ENCODE peak calls at places on chromosome 22, in four cellular contexts. Q, V, H and Y are unnamed samples.

GRCh38 chr22:44702479-44703219 is 645 bp downstream of the PRR5 start:
- DNase-seq in V (no peak), Q (peak; percentile 51), H (no peak), Y (peak; percentile 37)

GRCh38 chr22:44192098-44192810 is 11.5 kb downstream of the PARVG start:
- DNase-seq in H (peak; percentile 72), V (peak; percentile 73), Q (no peak), Y (no peak)

GRCh38 chr22:26849575-26849974 is 192.2 kb downstream of the MIAT start:
- DNase-seq in Q (no peak), H (no peak), V (no peak), Y (no peak)

GRCh38 chr22:46002757-46003270 is 25.9 kb upstream of the WNT7B start:
- DNase-seq in V (peak; percentile 81), Q (no peak), H (peak; percentile 45), Y (no peak)

GRCh38 chr22:37633082-37633692 is 6.3 kb upstream of the SH3BP1 start:
- DNase-seq in V (no peak), Q (no peak), H (no peak), Y (no peak)

GRCh38 chr22:37273846-37274225 is 8.5 kb upstream of the CYTH4 start:
- DNase-seq in Q (no peak), V (no peak), H (peak; percentile 22), Y (no peak)

GRCh38 chr22:48715511-48715910 is 1112.2 kb downstream of the BRD1 start:
- DNase-seq in Q (no peak), H (no peak), V (peak; percentile 37), Y (no peak)

GRCh38 chr22:43723816-43724215 is 88.3 kb downstream of the EFCAB6 start:
- DNase-seq in H (no peak), V (no peak), Q (no peak), Y (no peak)

GRCh38 chr22:27997538-27997937 is 78.5 kb upstream of the PITPNB start:
- DNase-seq in Q (no peak), V (peak; percentile 30), H (peak; percentile 24), Y (no peak)

GRCh38 chr22:19942886-19943664 is 1.5 kb upstream of the TXNRD2 start:
- DNase-seq in Q (no peak), H (peak; percentile 37), V (peak; percentile 39), Y (no peak)

GRCh38 chr22:37162221-37163095 is 12.7 kb upstream of the IL2RB start:
- DNase-seq in V (peak; percentile 58), H (no peak), Q (no peak), Y (peak; percentile 60)

GRCh38 chr22:43381693-43382092 is 30.1 kb upstream of the MPPED1 start:
- DNase-seq in V (peak; percentile 25), Q (no peak), H (peak; percentile 20), Y (peak; percentile 55)

GRCh38 chr22:20062766-20063083 is 17.3 kb upstream of the DGCR8 start:
- DNase-seq in H (no peak), V (no peak), Q (no peak), Y (no peak)

GRCh38 chr22:35183917-35184316 is 73.4 kb upstream of the HMGXB4 start:
- DNase-seq in Q (no peak), V (no peak), H (no peak), Y (no peak)

GRCh38 chr22:32720924-32721323 is 80.6 kb upstream of the TIMP3 start:
- DNase-seq in V (no peak), Q (no peak), H (no peak), Y (peak; percentile 71)

GRCh38 chr22:35950262-35950661 is 78.4 kb downstream of the RBFOX2 start:
- DNase-seq in Q (no peak), H (no peak), V (no peak), Y (no peak)

GRCh38 chr22:36289406-36289870 is 36.5 kb downstream of the APOL1 start:
- DNase-seq in V (no peak), H (peak; percentile 80), Q (no peak), Y (no peak)

GRCh38 chr22:37161442-37161841 is 11.7 kb upstream of the IL2RB start:
- DNase-seq in Q (no peak), H (no peak), V (peak; percentile 26), Y (no peak)

GRCh38 chr22:34973926-34974325 is 92.0 kb upstream of the ISX start:
- DNase-seq in H (no peak), V (no peak), Q (no peak), Y (no peak)

GRCh38 chr22:20761536-20761935 is 12.4 kb upstream of the SERPIND1 start:
- DNase-seq in V (no peak), Q (no peak), H (no peak), Y (no peak)

GRCh38 chr22:45112136-45112879 is 51.4 kb upstream of the NUP50 start:
- DNase-seq in H (no peak), V (no peak), Q (no peak), Y (no peak)

GRCh38 chr22:17159504-17159951 is 451 bp upstream of the HDHD5 start:
- DNase-seq in V (peak; percentile 83), Q (no peak), H (no peak), Y (peak; percentile 83)
- H3K4me3 ChIP-seq in V (peak overlapping the region; percentile 82), Q (peak overlapping the region; percentile 69), H (peak overlapping the region; percentile 84), Y (peak overlapping the region; percentile 71)

DNA sequence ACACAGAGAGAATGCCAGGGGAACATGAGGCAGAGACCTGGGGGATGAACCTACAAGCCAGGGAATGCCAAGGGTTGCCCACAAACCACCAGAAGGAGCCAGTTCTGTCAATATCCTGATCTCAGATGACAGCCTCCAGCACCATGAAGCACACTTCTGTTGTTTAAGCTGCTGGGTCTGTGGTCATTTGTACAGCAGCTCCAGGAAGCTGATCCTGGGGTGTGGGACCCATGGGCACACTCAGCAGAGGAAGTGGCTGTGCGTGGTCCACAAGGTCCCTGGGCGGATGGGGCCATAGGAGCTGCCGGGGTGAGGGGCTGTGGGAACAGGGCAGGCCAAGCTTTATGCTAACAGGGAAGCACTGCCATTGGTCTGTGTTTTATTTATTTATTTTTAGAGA is 12.1 kb downstream of the PPM1F start:
- DNase-seq in Q (no peak), V (no peak), H (no peak), Y (no peak)
- H3K4me3 ChIP-seq in Q (no peak overlapping the region), V (no peak overlapping the region), H (no peak overlapping the region), Y (no peak overlapping the region)

GRCh38 chr22:22768885-22769284 is 118.7 kb upstream of the IGLL5 start:
- DNase-seq in H (no peak), V (no peak), Q (no peak), Y (no peak)

GRCh38 chr22:22767876-22768602 is 119.6 kb upstream of the IGLL5 start:
- DNase-seq in H (no peak), V (no peak), Q (no peak), Y (no peak)

GRCh38 chr22:22770881-22771280 is 116.7 kb upstream of the IGLL5 start:
- DNase-seq in Q (no peak), V (no peak), H (no peak), Y (no peak)

GRCh38 chr22:22770280-22770871 is 117.2 kb upstream of the IGLL5 start:
- DNase-seq in V (peak; percentile 59), Q (peak; percentile 39), H (no peak), Y (peak; percentile 69)

GRCh38 chr22:22769434-22770279 is 118.0 kb upstream of the IGLL5 start:
- DNase-seq in H (no peak), Q (no peak), V (no peak), Y (no peak)
- H3K4me3 ChIP-seq in H (no peak overlapping the region), Q (no peak overlapping the region), V (no peak overlapping the region), Y (no peak overlapping the region)

GRCh38 chr22:29621761-29622526 is 18.5 kb downstream of the NF2 start:
- DNase-seq in V (no peak), Q (no peak), H (no peak), Y (peak; percentile 34)
- H3K4me3 ChIP-seq in V (no peak overlapping the region), Q (no peak overlapping the region), H (no peak overlapping the region), Y (no peak overlapping the region)

GRCh38 chr22:41862160-41862529 is 29.2 kb downstream of the SREBF2 start:
- DNase-seq in H (no peak), Q (no peak), V (no peak), Y (no peak)

GRCh38 chr22:41857860-41858199 is 24.9 kb downstream of the SREBF2 start:
- DNase-seq in V (no peak), Q (no peak), H (no peak), Y (no peak)

GRCh38 chr22:41863472-41863871 is 30.6 kb downstream of the SREBF2 start:
- DNase-seq in V (no peak), H (no peak), Q (no peak), Y (no peak)

GRCh38 chr22:41857160-41857859 is 24.4 kb downstream of the SREBF2 start:
- DNase-seq in H (no peak), V (no peak), Q (peak; percentile 37), Y (peak; percentile 45)

DNA sequence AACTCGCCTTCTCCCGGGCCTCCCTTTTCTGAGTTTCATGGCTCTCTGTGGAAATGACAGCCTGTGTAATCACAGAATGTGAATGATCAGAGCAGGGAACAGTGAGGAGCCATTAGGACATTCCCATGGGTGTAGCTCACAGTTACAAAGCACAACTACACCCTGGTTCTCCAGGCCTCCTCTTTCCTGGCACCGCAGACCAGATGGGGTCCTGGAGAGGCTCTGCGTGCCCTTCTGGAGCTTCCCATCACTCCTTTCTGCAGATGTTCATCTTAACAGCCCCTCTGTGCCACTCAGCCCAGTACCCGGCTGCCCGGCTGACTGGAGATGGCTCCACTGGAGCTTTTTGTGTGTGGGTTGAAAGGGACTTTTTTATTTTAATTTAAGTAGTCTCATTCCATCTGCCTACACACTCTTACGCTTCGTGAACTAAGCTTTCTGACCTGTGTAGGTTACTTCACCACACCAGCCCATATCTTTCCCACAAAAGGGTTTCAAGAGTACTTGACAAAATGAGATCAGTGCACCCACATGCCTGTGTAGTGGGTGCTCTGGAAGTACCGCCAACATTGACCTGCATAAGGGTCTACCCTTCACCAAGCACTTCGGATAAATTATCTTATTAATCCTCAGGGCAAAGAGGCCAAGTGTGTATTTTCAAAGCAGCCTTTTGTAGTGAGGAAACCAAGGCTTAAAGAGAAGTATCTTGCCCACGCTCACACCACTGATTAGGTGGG is 29.8 kb downstream of the SREBF2 start:
- DNase-seq in H (no peak), Q (no peak), V (no peak), Y (no peak)
- H3K4me3 ChIP-seq in H (no peak overlapping the region), Q (no peak overlapping the region), V (no peak overlapping the region), Y (no peak overlapping the region)

DNA sequence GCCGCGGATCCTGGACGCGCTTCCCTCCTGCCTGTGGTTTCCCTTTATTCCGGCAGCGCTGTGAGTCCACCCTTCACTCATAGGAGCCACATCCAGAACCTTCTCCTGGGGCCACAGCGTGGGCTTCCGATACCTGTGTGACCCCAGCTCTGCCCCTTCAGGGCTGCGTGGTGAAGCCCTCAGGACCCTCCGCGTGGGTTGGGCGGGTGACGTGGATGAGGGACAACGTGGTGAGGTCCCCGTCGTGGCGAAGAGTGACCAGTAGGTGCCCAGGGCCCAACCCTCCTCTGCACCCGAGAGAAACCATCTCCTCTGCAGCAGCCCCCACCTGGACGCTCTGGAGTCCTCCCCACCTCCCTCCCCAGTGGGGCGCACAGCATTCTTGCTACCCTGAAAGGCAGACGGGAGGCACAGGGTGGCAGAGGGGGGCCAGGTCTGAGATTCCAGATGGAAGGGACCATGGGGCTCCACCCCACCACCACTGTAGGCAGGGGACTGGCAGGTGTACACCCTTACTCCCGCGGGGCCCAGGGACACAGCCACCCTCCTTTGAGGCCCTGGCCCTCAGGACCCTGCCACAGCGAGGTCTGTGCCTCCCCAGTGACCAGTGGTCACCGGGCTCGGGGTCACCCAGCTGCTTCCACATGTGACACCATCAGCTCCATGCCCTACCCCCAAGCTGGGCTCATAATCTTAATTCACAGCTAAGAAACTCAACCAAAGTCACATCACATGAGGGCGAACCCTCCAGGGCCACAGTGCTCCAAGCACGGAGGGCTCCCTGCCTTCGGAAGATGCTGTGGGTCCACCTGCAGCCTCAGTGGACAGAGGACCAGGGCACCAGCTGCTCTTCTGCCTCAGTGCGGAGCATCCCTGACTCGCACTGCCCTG is 3.4 kb upstream of the ZBED4 start:
- DNase-seq in V (no peak), H (no peak), Q (no peak), Y (no peak)
- H3K4me3 ChIP-seq in V (no peak overlapping the region), H (peak overlapping the region; percentile 59), Q (no peak overlapping the region), Y (no peak overlapping the region)